ENCODE peak calls at places on chromosomes 16 and 17, in four cellular contexts. S is SK-N-SH, A is HCT116, E is K562. W is an unnamed sample.

GRCh38 chr17:58277107-58277506 is 3.6 kb downstream of the MPO start:
- DNase-seq in A (peak; percentile 18), E (peak; percentile 63), S (no peak), W (no peak)

GRCh38 chr17:66172706-66173223 is 19.2 kb downstream of the CEP112 start:
- DNase-seq in E (no peak), A (no peak), S (no peak), W (no peak)

GRCh38 chr16:4519274-4520058 is 19.1 kb downstream of the CDIP1 start:
- DNase-seq in A (no peak), E (no peak), S (no peak), W (no peak)

GRCh38 chr16:88747588-88748301 is 37.3 kb downstream of the PIEZO1 start:
- DNase-seq in S (no peak), A (peak; percentile 67), E (peak; percentile 89), W (peak; percentile 66)

GRCh38 chr16:53673189-53673588 is 30.5 kb downstream of the RPGRIP1L start:
- DNase-seq in E (no peak), A (no peak), S (no peak), W (no peak)

GRCh38 chr17:43465049-43465448 is 18.7 kb upstream of the DHX8 start:
- DNase-seq in E (no peak), S (no peak), A (no peak), W (no peak)

GRCh38 chr17:60249517-60249826 is 99.7 kb downstream of the CA4 start:
- DNase-seq in S (no peak), E (no peak), A (no peak), W (no peak)

GRCh38 chr16:11977206-11978041 is 890 bp downstream of the SNX29 start:
- DNase-seq in A (peak; percentile 15), E (peak; percentile 41), S (peak; percentile 52), W (no peak)

GRCh38 chr17:45666046-45666600 is 118.0 kb upstream of the CRHR1 start:
- DNase-seq in S (no peak), A (no peak), E (no peak), W (no peak)

GRCh38 chr17:550041-550398 is 164.6 kb downstream of the VPS53 start:
- DNase-seq in E (no peak), S (no peak), A (no peak), W (no peak)

GRCh38 chr17:550776-551175 is 163.9 kb downstream of the VPS53 start:
- DNase-seq in E (no peak), A (no peak), S (no peak), W (no peak)

GRCh38 chr17:546456-546855 is 168.2 kb downstream of the VPS53 start:
- DNase-seq in S (no peak), E (no peak), A (no peak), W (no peak)

GRCh38 chr17:545156-545555 is 169.5 kb downstream of the VPS53 start:
- DNase-seq in S (no peak), E (no peak), A (no peak), W (no peak)

DNA sequence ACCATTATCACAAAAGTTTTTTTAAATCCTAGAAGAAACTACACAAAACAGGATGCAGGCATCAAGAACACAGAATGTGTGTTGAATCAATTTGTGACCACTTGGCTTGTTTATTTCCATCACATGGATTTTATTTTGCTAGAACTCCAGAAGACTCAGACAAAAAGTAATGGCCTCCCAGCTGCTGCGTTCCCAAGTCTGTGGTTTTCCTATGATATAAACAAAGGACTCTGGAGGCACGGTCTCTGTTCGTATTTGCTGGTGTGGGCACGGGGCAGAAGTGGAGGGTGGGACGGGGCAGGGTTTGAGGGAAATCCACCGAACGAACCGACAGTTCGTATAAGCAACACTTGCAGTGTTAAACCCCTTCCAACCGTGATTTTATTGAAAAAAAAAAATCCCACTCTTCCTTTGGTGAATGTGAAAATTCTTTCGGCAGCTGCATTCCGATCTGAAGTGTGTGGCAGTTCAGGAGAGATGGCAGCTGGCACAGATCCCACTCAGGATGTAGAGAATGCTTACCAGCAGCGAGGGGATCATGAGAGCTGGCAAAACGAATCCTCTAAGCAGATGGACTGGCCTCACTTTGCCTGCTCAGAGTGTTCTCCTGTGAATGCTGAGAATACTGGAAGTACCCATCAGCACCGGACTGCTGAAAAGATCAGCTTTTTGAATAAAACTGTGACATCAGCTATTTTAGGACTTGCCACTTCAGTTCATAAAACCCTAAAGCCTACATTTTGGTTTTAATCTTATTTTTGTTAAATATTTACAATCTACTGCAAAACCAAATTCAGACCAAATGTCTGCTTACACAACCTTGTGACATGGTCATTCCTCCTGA is 165.2 kb downstream of the VPS53 start:
- DNase-seq in S (no peak), A (no peak), E (no peak), W (no peak)
- TF ChIP-seq ELF1 in S (no peak), A (no peak), E (no peak), W (no peak)

DNA sequence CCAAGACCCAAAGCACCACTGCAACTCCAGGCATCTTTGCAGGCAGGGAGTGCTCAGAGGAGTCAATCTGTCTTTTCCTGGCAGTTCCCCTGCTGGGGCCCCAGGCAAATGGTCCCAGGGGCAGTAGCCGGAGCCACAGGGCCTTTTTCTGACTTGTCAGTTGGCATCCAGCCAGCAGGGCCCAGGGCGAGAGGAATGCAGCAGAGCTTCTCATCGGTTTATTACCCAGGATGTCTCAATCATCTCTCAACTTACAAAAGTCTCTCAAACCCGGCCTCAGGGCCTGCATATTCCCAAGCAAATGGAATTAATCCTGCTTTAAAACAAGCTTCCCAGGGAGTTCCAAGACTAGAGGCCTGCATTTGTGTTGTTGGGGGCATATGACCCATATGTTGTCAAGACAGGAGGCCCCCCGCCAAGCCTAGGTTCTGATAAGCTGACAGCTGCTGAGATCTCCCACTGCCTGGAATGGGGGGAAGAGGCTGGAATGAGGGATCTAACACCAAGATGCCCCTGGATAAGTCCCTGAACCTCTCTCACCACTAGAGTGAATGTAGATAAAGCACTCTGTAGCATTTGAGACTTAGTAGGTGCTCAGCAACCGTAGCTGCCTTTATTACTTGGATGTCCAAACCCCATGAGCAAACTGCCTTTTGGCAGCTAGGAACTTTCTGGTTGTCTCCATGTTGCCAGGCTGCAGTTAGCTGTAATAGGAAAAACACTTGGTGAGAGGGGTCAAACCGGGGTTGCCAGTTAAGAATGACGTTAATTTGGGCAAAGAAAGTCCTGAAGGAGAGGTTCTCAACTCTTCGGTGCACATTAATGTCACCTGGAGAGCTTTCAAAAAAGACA is 4.6 kb upstream of the RASL10B start:
- DNase-seq in E (no peak), A (no peak), S (no peak), W (peak; percentile 66)
- TF ChIP-seq ELF1 in E (no peak), A (no peak), S (no peak), W (no peak)

DNA sequence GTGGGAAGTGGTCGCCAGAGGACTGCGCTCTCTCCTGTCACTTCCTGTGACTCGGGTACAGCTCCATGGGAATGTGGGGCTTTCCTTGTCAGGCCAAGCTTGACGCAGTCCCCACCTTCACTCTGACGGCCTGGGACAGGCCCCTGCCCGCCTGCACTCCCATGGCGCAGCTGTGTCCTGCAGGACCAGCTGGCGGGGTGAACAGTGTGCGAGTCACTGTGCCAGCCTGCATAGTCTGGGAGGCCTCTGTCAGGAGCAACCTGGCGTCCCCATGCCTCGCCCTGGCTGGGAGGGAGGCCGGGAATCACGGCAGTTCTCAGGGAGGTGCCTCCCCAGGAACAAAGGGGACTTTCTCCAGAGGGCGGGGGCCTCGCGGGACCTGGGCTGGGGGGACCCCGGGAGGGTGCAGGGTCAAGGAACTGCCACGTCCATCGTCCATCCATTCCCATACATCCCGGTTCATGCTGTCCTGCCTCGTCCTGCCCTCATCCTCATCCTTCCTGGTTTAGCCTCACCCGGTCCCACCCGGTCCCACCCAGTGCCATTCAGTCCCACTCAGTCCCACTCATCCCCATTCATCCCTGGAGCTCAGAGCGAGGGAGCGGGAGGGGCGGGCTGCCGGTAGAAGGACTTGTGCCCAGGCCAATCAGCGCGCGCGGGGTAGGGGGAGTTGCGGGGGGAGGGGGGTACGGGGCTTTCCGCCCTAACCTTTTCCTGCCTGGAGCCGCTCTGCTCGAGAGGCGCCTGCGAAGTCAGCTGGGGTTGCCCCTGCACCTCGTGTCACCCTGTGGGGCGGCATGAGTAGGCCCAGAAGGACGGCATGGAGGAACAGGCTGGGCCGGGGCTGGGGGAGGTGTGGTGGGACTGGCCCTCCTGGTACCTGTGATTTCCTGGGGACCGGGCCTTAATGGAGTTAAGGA is 13.4 kb downstream of the FLYWCH1 start:
- DNase-seq in E (no peak), A (no peak), S (peak; percentile 11), W (no peak)
- TF ChIP-seq ELF1 in E (no peak), A (no peak), S (no peak), W (no peak)

GRCh38 chr16:85633888-85634287 is 20.8 kb downstream of the GSE1 start:
- DNase-seq in S (no peak), E (no peak), A (no peak), W (no peak)

GRCh38 chr16:85631802-85632393 is 18.8 kb downstream of the GSE1 start:
- DNase-seq in E (no peak), S (peak; percentile 77), A (no peak), W (no peak)

GRCh38 chr16:85632709-85633437 is 19.8 kb downstream of the GSE1 start:
- DNase-seq in A (no peak), E (no peak), S (no peak), W (no peak)

GRCh38 chr16:85634747-85635544 is 21.8 kb downstream of the GSE1 start:
- DNase-seq in E (no peak), A (no peak), S (peak; percentile 60), W (no peak)

DNA sequence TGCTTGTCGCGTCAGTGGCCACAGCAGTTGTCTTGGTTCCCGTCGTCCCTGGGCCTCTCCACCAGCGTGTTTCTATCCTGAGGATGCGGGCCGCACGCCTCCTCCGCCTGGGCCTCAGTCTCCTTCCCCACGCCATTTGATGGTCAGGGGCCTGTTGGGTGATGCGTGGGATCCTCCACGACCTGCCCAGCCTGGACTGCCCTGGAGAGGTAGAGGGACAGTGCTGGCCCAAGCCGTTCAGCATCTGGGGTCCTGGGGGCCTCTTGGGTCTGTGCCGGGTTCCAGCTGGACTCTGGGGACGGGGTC is 20.3 kb downstream of the GSE1 start:
- DNase-seq in E (no peak), S (no peak), A (no peak), W (no peak)
- TF ChIP-seq ELF1 in E (no peak), S (no peak), A (no peak), W (no peak)

GRCh38 chr16:10611825-10612342 is 31.5 kb upstream of the EMP2 start:
- DNase-seq in A (no peak), E (no peak), S (no peak), W (no peak)
- TF ChIP-seq ELF1 in A (no peak), E (no peak), S (no peak), W (no peak)

GRCh38 chr17:13352747-13353415 is 248.8 kb downstream of the HS3ST3A1 start:
- DNase-seq in S (no peak), E (no peak), A (no peak), W (no peak)
- TF ChIP-seq ELF1 in S (no peak), E (no peak), A (no peak), W (no peak)

DNA sequence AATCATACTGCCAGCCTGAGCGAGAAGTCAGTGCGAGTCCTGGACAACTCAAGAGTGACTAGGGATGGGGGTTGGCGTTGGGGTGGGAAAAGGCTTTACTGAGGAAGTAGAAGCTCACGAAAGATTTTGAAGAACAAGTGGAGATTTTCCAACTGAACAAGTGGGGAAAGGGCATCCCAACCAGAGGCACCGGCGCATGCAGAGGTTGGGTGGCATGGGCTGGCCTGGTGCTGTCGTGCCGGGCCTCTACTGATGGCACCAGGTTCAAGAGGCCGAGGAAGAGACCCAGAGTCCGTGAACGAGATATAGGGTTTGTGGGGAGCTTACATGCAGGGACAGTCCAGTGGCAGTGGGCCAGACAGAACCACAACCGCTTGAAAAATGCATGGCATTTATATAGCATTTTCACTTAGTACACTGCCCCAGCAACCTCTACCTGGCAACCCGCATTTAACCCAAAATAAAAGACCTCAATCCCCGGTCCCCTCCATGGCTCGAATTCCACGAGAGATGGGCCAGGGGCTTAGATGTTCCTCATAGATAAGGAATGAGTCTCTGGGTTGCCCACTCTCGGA is 7.7 kb upstream of the ITGA3 start:
- DNase-seq in A (no peak), E (no peak), S (no peak), W (no peak)
- TF ChIP-seq ELF1 in A (no peak), E (no peak), S (no peak), W (no peak)

W was measured in HepG2.